ENCODE peak calls at places on chromosome 13, in nine cellular contexts. C is A673, M is cardiac muscle cell, W is left ventricle myocardium inferior, D is SK-N-SH, F is lung, L is tibial artery, S is HCT116, B is neural progenitor cell. R is an unnamed sample. For H3K4me1 and H3K36me3, the result is how much of the 10 kb centered on the place peaks cover.

GRCh38 chr13:27827646-27828045 is 35.4 kb downstream of the GSX1 start:
- DNase-seq in C (no peak), M (no peak), W (no peak), D (no peak), F (no peak), L (no peak), S (no peak), B (no peak), R (no peak)

GRCh38 chr13:110351636-110352420 is 44.7 kb downstream of the COL4A2 start:
- DNase-seq in C (no peak), M (no peak), W (no peak), D (no peak), F (no peak), L (peak), S (no peak), B (no peak), R (no peak)

GRCh38 chr13:85828094-85828684 is 29.0 kb upstream of the SLITRK6 start:
- DNase-seq in C (peak), M (peak), W (no peak), D (peak), F (no peak), L (no peak), S (peak), B (peak), R (no peak)

GRCh38 chr13:35478384-35479222 is 2.1 kb upstream of the MAB21L1 start:
- DNase-seq in C (no peak), M (no peak), W (no peak), D (peak), F (no peak), L (no peak), S (no peak), B (peak), R (no peak)

GRCh38 chr13:36612242-36612641 is 61.6 kb upstream of the SERTM1 start:
- DNase-seq in C (no peak), M (no peak), W (no peak), D (no peak), F (no peak), L (no peak), S (no peak), B (no peak), R (no peak)

GRCh38 chr13:49110122-49110831 is 109.9 kb upstream of the MLNR start:
- DNase-seq in C (peak), M (peak), W (peak), D (peak), F (peak), L (peak), S (peak), B (peak), R (peak)

GRCh38 chr13:95032114-95032513 is 269.1 kb downstream of the ABCC4 start:
- DNase-seq in C (no peak), M (no peak), W (no peak), D (no peak), F (no peak), L (no peak), S (no peak), B (no peak), R (no peak)

GRCh38 chr13:46612258-46612657 is 59.3 kb downstream of the LRCH1 start:
- DNase-seq in C (no peak), M (no peak), W (no peak), D (no peak), F (no peak), L (no peak), S (no peak), B (no peak), R (no peak)

GRCh38 chr13:91510058-91510457 is 111.6 kb downstream of the GPC5 start:
- DNase-seq in C (no peak), M (no peak), W (no peak), D (no peak), F (no peak), L (no peak), S (no peak), B (no peak), R (no peak)

GRCh38 chr13:29556742-29557141 is 38.7 kb downstream of the SLC7A1 start:
- DNase-seq in C (peak), M (no peak), W (no peak), D (no peak), F (no peak), L (no peak), S (no peak), B (no peak), R (no peak)

GRCh38 chr13:113585828-113586355 is 1.3 kb downstream of the TFDP1 start:
- DNase-seq in C (no peak), M (no peak), W (no peak), D (no peak), F (no peak), L (peak), S (no peak), B (no peak), R (no peak)

GRCh38 chr13:83879431-83880171 is 2.7 kb downstream of the SLITRK1 start:
- DNase-seq in C (peak), M (peak), W (no peak), D (no peak), F (no peak), L (no peak), S (no peak), B (peak), R (peak)

GRCh38 chr13:106234656-106235055 is 300.8 kb downstream of the EFNB2 start:
- DNase-seq in C (no peak), M (peak), W (no peak), D (no peak), F (no peak), L (no peak), S (no peak), B (peak), R (no peak)

GRCh38 chr13:73971481-73971880 is 162.7 kb downstream of the KLF12 start:
- DNase-seq in C (no peak), M (no peak), W (no peak), D (no peak), F (no peak), L (no peak), S (no peak), B (no peak), R (no peak)

GRCh38 chr13:114142640-114143490 is 10.4 kb upstream of the RASA3 start:
- DNase-seq in C (no peak), M (no peak), W (no peak), D (peak), F (no peak), L (peak), S (no peak), B (no peak), R (no peak)

GRCh38 chr13:66886248-66886647 is 343.9 kb downstream of the PCDH9 start:
- DNase-seq in C (no peak), M (no peak), W (no peak), D (no peak), F (no peak), L (no peak), S (no peak), B (peak), R (no peak)

GRCh38 chr13:92590503-92590908 is 636.1 kb upstream of the GPC6 start:
- DNase-seq in C (peak), M (peak), W (no peak), D (no peak), F (no peak), L (no peak), S (no peak), B (no peak), R (no peak)

GRCh38 chr13:69566104-69566716 is 541.4 kb upstream of the ATXN8OS start:
- DNase-seq in C (no peak), M (no peak), W (no peak), D (no peak), F (no peak), L (no peak), S (no peak), B (no peak), R (no peak)

GRCh38 chr13:106143930-106144709 is 391.3 kb downstream of the EFNB2 start:
- DNase-seq in C (no peak), M (no peak), W (no peak), D (no peak), F (no peak), L (no peak), S (peak), B (no peak), R (peak)

GRCh38 chr13:36959438-36960116 is 39.5 kb upstream of the SMAD9 start:
- DNase-seq in C (no peak), M (no peak), W (no peak), D (no peak), F (no peak), L (no peak), S (no peak), B (no peak), R (no peak)

GRCh38 chr13:111632906-111633305 is 312.5 kb downstream of the TEX29 start:
- DNase-seq in C (no peak), M (no peak), W (no peak), D (no peak), F (no peak), L (no peak), S (no peak), B (peak), R (no peak)

GRCh38 chr13:22447132-22447886 is 733.5 kb upstream of the SGCG start:
- DNase-seq in C (no peak), M (no peak), W (no peak), D (no peak), F (no peak), L (no peak), S (no peak), B (peak), R (no peak)

GRCh38 chr13:49386664-49387063 is 57.2 kb downstream of the CAB39L start:
- DNase-seq in C (no peak), M (no peak), W (no peak), D (no peak), F (no peak), L (no peak), S (no peak), B (no peak), R (no peak)

GRCh38 chr13:102333320-102334181 is 68.3 kb downstream of the FGF14 start:
- DNase-seq in C (peak), M (no peak), W (no peak), D (no peak), F (no peak), L (no peak), S (no peak), B (peak), R (no peak)

GRCh38 chr13:22336460-22336859 is 665.6 kb downstream of the FGF9 start:
- DNase-seq in C (no peak), M (no peak), W (no peak), D (no peak), F (no peak), L (no peak), S (no peak), B (no peak), R (no peak)

GRCh38 chr13:35927554-35927953 is 203.6 kb downstream of the DCLK1 start:
- DNase-seq in C (peak), M (peak), W (no peak), D (no peak), F (no peak), L (no peak), S (no peak), B (no peak), R (no peak)

GRCh38 chr13:50152655-50153309 is 137.5 kb downstream of the KCNRG start:
- DNase-seq in C (no peak), M (no peak), W (no peak), D (no peak), F (no peak), L (no peak), S (no peak), B (no peak), R (no peak)

DNA sequence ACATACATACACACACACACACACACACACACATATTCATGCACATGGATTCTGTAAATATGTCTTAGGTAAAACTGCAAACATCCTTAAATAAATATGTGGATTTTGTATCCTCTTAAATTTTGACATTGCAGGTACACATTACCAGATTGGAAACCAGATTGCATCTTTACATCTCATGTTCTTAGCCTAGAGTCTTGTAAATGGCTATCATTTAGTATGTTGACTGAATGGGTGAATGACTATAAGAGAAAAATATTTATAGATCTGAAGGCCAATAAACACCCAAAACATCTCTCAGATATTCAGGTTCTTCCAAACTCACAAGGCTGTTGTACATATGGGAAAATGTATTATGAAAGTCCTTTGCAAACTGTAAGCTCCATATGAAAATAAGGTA is 104.3 kb downstream of the STARD13 start:
- DNase-seq in C (no peak), M (no peak), W (no peak), D (no peak), F (no peak), L (no peak), S (no peak), B (no peak), R (no peak)
- H3K4me1 ChIP-seq in C (half or more), M (under half), W (half or more), D (under half), F (under half), L (under half), S (under half), B (under half), R (under half)

GRCh38 chr13:47955836-47956235 is 45.2 kb downstream of the SUCLA2 start:
- DNase-seq in C (no peak), M (no peak), W (no peak), D (no peak), F (no peak), L (no peak), S (no peak), B (no peak), R (no peak)
- H3K36me3 ChIP-seq in C (under half), M (half or more), W (half or more), D (half or more), F (under half), L (half or more), S (under half), B (under half), R (under half)

GRCh38 chr13:75639426-75639825 is 3.3 kb downstream of the LMO7 start:
- DNase-seq in C (no peak), M (no peak), W (no peak), D (no peak), F (no peak), L (no peak), S (no peak), B (no peak), R (no peak)
- H3K4me3 ChIP-seq in C (no peak), M (no peak), W (no peak), D (peak), F (no peak), L (no peak), S (no peak), B (no peak), R (no peak)

DNA sequence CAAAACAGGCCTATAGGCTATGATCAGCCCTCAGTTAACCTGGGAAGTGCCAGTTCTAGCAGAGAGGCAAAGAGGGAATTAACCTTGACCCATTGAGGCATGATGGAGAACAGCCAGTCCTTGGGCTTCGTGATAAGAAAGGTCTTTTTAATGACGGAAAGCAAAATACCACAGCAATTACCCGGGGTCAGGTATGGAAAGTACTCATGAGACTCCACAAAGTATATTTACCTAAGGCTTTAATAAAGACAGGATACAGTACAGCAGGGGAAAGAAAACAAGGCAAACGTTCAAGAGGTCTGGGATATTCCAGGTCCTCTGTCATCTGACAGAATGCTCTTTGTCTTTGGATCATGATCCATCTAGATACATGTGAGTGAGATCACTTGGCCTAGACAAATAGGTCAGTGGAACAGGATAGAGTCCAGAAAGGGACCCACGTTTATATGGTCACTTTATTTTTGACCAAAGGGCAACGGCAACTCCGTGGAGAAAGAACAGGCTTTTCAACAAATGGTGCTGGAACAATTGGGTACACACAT is 52.2 kb downstream of the WDFY2 start:
- DNase-seq in C (no peak), M (no peak), W (no peak), D (no peak), F (no peak), L (no peak), S (no peak), B (no peak), R (peak)
- H3K4me1 ChIP-seq in C (half or more), M (under half), W (half or more), D (under half), F (under half), L (under half), S (under half), B (half or more), R (under half)

DNA sequence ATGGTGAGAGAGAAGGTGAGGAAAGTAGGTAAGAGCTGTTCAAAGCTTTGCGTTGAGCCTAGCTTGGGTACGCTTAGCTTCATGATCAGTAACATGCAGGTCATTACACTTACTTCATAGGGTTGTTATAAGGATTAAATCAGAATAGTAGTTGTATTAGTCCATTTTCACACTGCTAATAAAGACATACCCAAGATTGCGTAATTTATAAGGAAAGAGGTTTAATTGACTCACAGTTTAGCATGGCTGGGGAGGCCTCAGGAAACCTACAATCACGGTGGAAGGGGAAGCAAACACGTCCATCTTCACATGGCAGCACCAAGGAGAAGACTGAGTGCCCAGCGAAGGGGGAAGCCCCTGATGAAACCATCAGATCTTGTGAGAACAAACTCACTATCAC is 21.9 kb downstream of the GPALPP1 start:
- DNase-seq in C (no peak), M (no peak), W (no peak), D (no peak), F (no peak), L (no peak), S (no peak), B (no peak), R (no peak)
- H3K36me3 ChIP-seq in C (under half), M (half or more), W (half or more), D (half or more), F (under half), L (half or more), S (under half), B (under half), R (under half)

GRCh38 chr13:26022538-26023292 is 29.1 kb downstream of the SHISA2 start:
- DNase-seq in C (peak), M (peak), W (peak), D (peak), F (peak), L (peak), S (no peak), B (no peak), R (peak)
- H3K4me3 ChIP-seq in C (no peak), M (no peak), W (no peak), D (no peak), F (no peak), L (no peak), S (no peak), B (no peak), R (no peak)

R was measured in Caco-2.